ENCODE peak calls at places on chromosomes 16 and 17, in nine cellular contexts. One of them, this sample, is unnamed.

GRCh38 chr16:77077523-77077922 is 113.5 kb upstream of the MON1B start:
- DNase-seq in right lobe of liver: no peak
- DNase-seq in skeletal muscle cell: no peak
- DNase-seq in Karpas-422: no peak
- DNase-seq in heart right ventricle: no peak
- DNase-seq in cardiac muscle cell: no peak
- DNase-seq in mesenchymal stem cell: no peak
- DNase-seq in endodermal cell: no peak
- DNase-seq in adrenal gland: no peak
- DNase-seq in this sample: no peak

GRCh38 chr17:57445051-57445450 is 188.7 kb downstream of the MSI2 start:
- DNase-seq in right lobe of liver: no peak
- DNase-seq in skeletal muscle cell: no peak
- DNase-seq in Karpas-422: no peak
- DNase-seq in heart right ventricle: no peak
- DNase-seq in cardiac muscle cell: no peak
- DNase-seq in mesenchymal stem cell: peak; percentile 28
- DNase-seq in endodermal cell: no peak
- DNase-seq in adrenal gland: peak; percentile 39
- DNase-seq in this sample: no peak

GRCh38 chr16:48676836-48677235 is 66.9 kb upstream of the N4BP1 start:
- DNase-seq in right lobe of liver: no peak
- DNase-seq in skeletal muscle cell: peak; percentile 5
- DNase-seq in Karpas-422: no peak
- DNase-seq in heart right ventricle: no peak
- DNase-seq in cardiac muscle cell: peak; percentile 42
- DNase-seq in mesenchymal stem cell: peak; percentile 2
- DNase-seq in endodermal cell: no peak
- DNase-seq in adrenal gland: no peak
- DNase-seq in this sample: no peak

GRCh38 chr16:72819345-72819744 is 228.6 kb downstream of the ZFHX3 start:
- DNase-seq in right lobe of liver: no peak
- DNase-seq in skeletal muscle cell: peak; percentile 60
- DNase-seq in Karpas-422: no peak
- DNase-seq in heart right ventricle: no peak
- DNase-seq in cardiac muscle cell: peak; percentile 45
- DNase-seq in mesenchymal stem cell: peak; percentile 21
- DNase-seq in endodermal cell: no peak
- DNase-seq in adrenal gland: peak; percentile 69
- DNase-seq in this sample: no peak

GRCh38 chr16:966035-966434 is 4.7 kb downstream of the LMF1 start:
- DNase-seq in right lobe of liver: no peak
- DNase-seq in skeletal muscle cell: no peak
- DNase-seq in Karpas-422: no peak
- DNase-seq in heart right ventricle: no peak
- DNase-seq in cardiac muscle cell: no peak
- DNase-seq in mesenchymal stem cell: no peak
- DNase-seq in endodermal cell: no peak
- DNase-seq in adrenal gland: no peak
- DNase-seq in this sample: no peak

GRCh38 chr16:88941051-88941932 is 35.7 kb downstream of the CBFA2T3 start:
- DNase-seq in right lobe of liver: no peak
- DNase-seq in skeletal muscle cell: no peak
- DNase-seq in Karpas-422: no peak
- DNase-seq in heart right ventricle: peak; percentile 44
- DNase-seq in cardiac muscle cell: no peak
- DNase-seq in mesenchymal stem cell: no peak
- DNase-seq in endodermal cell: peak; percentile 64
- DNase-seq in adrenal gland: no peak
- DNase-seq in this sample: peak; percentile 63

GRCh38 chr17:58328195-58329034 is at the start of gene TSPOAP1:
- DNase-seq in right lobe of liver: no peak
- DNase-seq in skeletal muscle cell: no peak
- DNase-seq in Karpas-422: peak; percentile 98
- DNase-seq in heart right ventricle: no peak
- DNase-seq in cardiac muscle cell: no peak
- DNase-seq in mesenchymal stem cell: no peak
- DNase-seq in endodermal cell: peak; percentile 89
- DNase-seq in adrenal gland: no peak
- DNase-seq in this sample: no peak

GRCh38 chr17:66426397-66427033 is 124.1 kb downstream of the PRKCA start:
- DNase-seq in right lobe of liver: no peak
- DNase-seq in skeletal muscle cell: no peak
- DNase-seq in Karpas-422: peak; percentile 78
- DNase-seq in heart right ventricle: no peak
- DNase-seq in cardiac muscle cell: peak; percentile 47
- DNase-seq in mesenchymal stem cell: no peak
- DNase-seq in endodermal cell: peak; percentile 66
- DNase-seq in adrenal gland: no peak
- DNase-seq in this sample: no peak

GRCh38 chr17:3960764-3961163 is 3.5 kb downstream of the ATP2A3 start:
- DNase-seq in right lobe of liver: no peak
- DNase-seq in skeletal muscle cell: peak; percentile 31
- DNase-seq in Karpas-422: no peak
- DNase-seq in heart right ventricle: no peak
- DNase-seq in cardiac muscle cell: peak; percentile 59
- DNase-seq in mesenchymal stem cell: no peak
- DNase-seq in endodermal cell: no peak
- DNase-seq in adrenal gland: peak; percentile 95
- DNase-seq in this sample: no peak

GRCh38 chr17:2400474-2400866 is 390 bp downstream of the MNT start:
- DNase-seq in right lobe of liver: peak; percentile 75
- DNase-seq in skeletal muscle cell: no peak
- DNase-seq in Karpas-422: peak; percentile 89
- DNase-seq in heart right ventricle: peak; percentile 54
- DNase-seq in cardiac muscle cell: peak; percentile 57
- DNase-seq in mesenchymal stem cell: peak; percentile 70
- DNase-seq in endodermal cell: peak; percentile 91
- DNase-seq in adrenal gland: peak; percentile 70
- DNase-seq in this sample: peak; percentile 80

GRCh38 chr17:81520021-81520894 is 7.7 kb upstream of the ACTG1 start:
- DNase-seq in right lobe of liver: peak; percentile 24
- DNase-seq in skeletal muscle cell: no peak
- DNase-seq in Karpas-422: no peak
- DNase-seq in heart right ventricle: no peak
- DNase-seq in cardiac muscle cell: no peak
- DNase-seq in mesenchymal stem cell: no peak
- DNase-seq in endodermal cell: no peak
- DNase-seq in adrenal gland: no peak
- DNase-seq in this sample: no peak

GRCh38 chr16:28513484-28514181 is 7.0 kb upstream of the IL27 start:
- DNase-seq in right lobe of liver: no peak
- DNase-seq in skeletal muscle cell: no peak
- DNase-seq in Karpas-422: no peak
- DNase-seq in heart right ventricle: no peak
- DNase-seq in cardiac muscle cell: no peak
- DNase-seq in mesenchymal stem cell: peak; percentile 14
- DNase-seq in endodermal cell: no peak
- DNase-seq in adrenal gland: no peak
- DNase-seq in this sample: no peak

GRCh38 chr17:63173903-63174302 is 207.9 kb downstream of the TANC2 start:
- DNase-seq in right lobe of liver: no peak
- DNase-seq in skeletal muscle cell: no peak
- DNase-seq in Karpas-422: no peak
- DNase-seq in heart right ventricle: no peak
- DNase-seq in cardiac muscle cell: no peak
- DNase-seq in mesenchymal stem cell: no peak
- DNase-seq in endodermal cell: no peak
- DNase-seq in adrenal gland: no peak
- DNase-seq in this sample: no peak

GRCh38 chr17:82914375-82914774 is 74.6 kb upstream of the ZNF750 start:
- DNase-seq in right lobe of liver: no peak
- DNase-seq in skeletal muscle cell: no peak
- DNase-seq in Karpas-422: peak; percentile 49
- DNase-seq in heart right ventricle: no peak
- DNase-seq in cardiac muscle cell: peak; percentile 7
- DNase-seq in mesenchymal stem cell: no peak
- DNase-seq in endodermal cell: no peak
- DNase-seq in adrenal gland: no peak
- DNase-seq in this sample: peak; percentile 45

GRCh38 chr17:80997471-80998387 is 6.1 kb downstream of the CHMP6 start:
- DNase-seq in right lobe of liver: no peak
- DNase-seq in skeletal muscle cell: no peak
- DNase-seq in Karpas-422: no peak
- DNase-seq in heart right ventricle: no peak
- DNase-seq in cardiac muscle cell: no peak
- DNase-seq in mesenchymal stem cell: no peak
- DNase-seq in endodermal cell: peak; percentile 42
- DNase-seq in adrenal gland: no peak
- DNase-seq in this sample: no peak

DNA sequence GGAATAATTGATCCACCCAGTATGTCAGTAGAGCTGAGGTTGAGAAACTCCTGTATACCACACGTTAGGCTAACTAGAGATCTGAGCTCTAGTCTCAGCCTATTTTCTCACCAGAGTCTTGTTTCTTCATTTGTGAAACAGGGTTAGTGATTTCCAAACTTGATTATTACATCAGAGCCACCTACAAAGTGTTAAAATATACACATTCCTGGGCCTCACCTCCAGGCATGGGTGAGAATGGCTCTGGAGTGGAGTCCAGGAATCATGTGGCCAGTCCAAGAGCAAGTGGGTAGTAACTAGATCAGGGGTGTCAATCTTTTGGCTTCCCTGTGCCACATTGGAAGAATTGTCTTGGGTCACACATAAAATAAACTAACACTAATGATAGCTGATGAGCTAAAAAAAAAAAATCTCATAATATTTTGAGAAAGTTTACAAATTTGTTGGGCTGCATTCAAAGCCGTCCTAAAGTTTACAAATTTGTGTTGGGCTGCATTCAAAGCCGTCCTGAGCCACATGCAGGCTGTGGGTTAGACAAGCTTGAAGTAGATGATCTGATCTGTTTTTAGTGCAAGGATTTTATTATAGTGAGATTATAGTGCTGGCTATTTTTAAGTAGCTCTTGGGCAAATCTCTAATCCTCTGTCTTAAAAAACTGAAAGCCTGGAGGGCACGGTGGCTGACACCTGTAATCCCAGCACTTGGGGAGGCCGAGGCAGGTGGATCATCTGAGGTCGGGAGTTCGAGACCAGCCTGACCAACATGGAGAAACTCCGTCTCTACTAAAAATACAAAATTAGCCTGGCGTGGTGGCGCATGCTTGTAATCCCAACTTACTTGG is 20.4 kb downstream of the PRCD start:
- DNase-seq in right lobe of liver: no peak
- DNase-seq in skeletal muscle cell: no peak
- DNase-seq in Karpas-422: no peak
- DNase-seq in heart right ventricle: no peak
- DNase-seq in cardiac muscle cell: no peak
- DNase-seq in mesenchymal stem cell: peak; percentile 29
- DNase-seq in endodermal cell: no peak
- DNase-seq in adrenal gland: no peak
- DNase-seq in this sample: peak; percentile 5
- H3K4me3 ChIP-seq in right lobe of liver: no peak overlapping the region
- H3K4me3 ChIP-seq in skeletal muscle cell: peak overlapping the region; percentile 9
- H3K4me3 ChIP-seq in Karpas-422: no peak overlapping the region
- H3K4me3 ChIP-seq in heart right ventricle: no peak overlapping the region
- H3K4me3 ChIP-seq in cardiac muscle cell: no peak overlapping the region
- H3K4me3 ChIP-seq in mesenchymal stem cell: no peak overlapping the region
- H3K4me3 ChIP-seq in endodermal cell: peak overlapping the region; percentile 96
- H3K4me3 ChIP-seq in adrenal gland: no peak overlapping the region
- H3K4me3 ChIP-seq in this sample: no peak overlapping the region

GRCh38 chr17:54901230-54901847 is 687 bp downstream of the TOM1L1 start:
- DNase-seq in right lobe of liver: no peak
- DNase-seq in skeletal muscle cell: no peak
- DNase-seq in Karpas-422: no peak
- DNase-seq in heart right ventricle: no peak
- DNase-seq in cardiac muscle cell: peak; percentile 47
- DNase-seq in mesenchymal stem cell: peak; percentile 54
- DNase-seq in endodermal cell: no peak
- DNase-seq in adrenal gland: no peak
- DNase-seq in this sample: no peak
- H3K4me3 ChIP-seq in right lobe of liver: peak overlapping the region; percentile 57
- H3K4me3 ChIP-seq in skeletal muscle cell: peak overlapping the region; percentile 67
- H3K4me3 ChIP-seq in Karpas-422: no peak overlapping the region
- H3K4me3 ChIP-seq in heart right ventricle: peak overlapping the region; percentile 64
- H3K4me3 ChIP-seq in cardiac muscle cell: peak overlapping the region; percentile 35
- H3K4me3 ChIP-seq in mesenchymal stem cell: peak overlapping the region; percentile 83
- H3K4me3 ChIP-seq in endodermal cell: peak overlapping the region; percentile 93
- H3K4me3 ChIP-seq in adrenal gland: peak overlapping the region; percentile 38
- H3K4me3 ChIP-seq in this sample: no peak overlapping the region

DNA sequence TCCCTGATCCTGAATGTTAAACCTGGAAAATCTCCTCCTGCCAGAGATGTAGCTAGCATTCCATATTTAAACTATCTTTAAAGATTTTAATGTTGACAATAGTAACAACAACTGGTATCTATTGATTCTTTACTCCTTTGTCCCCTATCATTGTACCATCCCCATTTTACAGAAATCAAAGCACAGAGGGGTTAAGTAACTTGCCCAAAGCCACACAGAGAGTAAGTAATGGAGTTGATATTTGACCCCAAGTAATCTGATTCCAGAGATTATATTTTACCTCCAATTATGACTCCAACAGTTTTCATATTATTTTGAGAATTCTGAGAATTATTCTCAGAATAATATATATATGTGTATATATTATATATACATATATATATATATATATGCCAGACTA is 37.7 kb upstream of the RGS9 start:
- DNase-seq in right lobe of liver: no peak
- DNase-seq in skeletal muscle cell: no peak
- DNase-seq in Karpas-422: no peak
- DNase-seq in heart right ventricle: no peak
- DNase-seq in cardiac muscle cell: no peak
- DNase-seq in mesenchymal stem cell: no peak
- DNase-seq in endodermal cell: no peak
- DNase-seq in adrenal gland: no peak
- DNase-seq in this sample: no peak
- H3K4me3 ChIP-seq in right lobe of liver: no peak overlapping the region
- H3K4me3 ChIP-seq in skeletal muscle cell: no peak overlapping the region
- H3K4me3 ChIP-seq in Karpas-422: no peak overlapping the region
- H3K4me3 ChIP-seq in heart right ventricle: no peak overlapping the region
- H3K4me3 ChIP-seq in cardiac muscle cell: no peak overlapping the region
- H3K4me3 ChIP-seq in mesenchymal stem cell: no peak overlapping the region
- H3K4me3 ChIP-seq in endodermal cell: no peak overlapping the region
- H3K4me3 ChIP-seq in adrenal gland: no peak overlapping the region
- H3K4me3 ChIP-seq in this sample: no peak overlapping the region

DNA sequence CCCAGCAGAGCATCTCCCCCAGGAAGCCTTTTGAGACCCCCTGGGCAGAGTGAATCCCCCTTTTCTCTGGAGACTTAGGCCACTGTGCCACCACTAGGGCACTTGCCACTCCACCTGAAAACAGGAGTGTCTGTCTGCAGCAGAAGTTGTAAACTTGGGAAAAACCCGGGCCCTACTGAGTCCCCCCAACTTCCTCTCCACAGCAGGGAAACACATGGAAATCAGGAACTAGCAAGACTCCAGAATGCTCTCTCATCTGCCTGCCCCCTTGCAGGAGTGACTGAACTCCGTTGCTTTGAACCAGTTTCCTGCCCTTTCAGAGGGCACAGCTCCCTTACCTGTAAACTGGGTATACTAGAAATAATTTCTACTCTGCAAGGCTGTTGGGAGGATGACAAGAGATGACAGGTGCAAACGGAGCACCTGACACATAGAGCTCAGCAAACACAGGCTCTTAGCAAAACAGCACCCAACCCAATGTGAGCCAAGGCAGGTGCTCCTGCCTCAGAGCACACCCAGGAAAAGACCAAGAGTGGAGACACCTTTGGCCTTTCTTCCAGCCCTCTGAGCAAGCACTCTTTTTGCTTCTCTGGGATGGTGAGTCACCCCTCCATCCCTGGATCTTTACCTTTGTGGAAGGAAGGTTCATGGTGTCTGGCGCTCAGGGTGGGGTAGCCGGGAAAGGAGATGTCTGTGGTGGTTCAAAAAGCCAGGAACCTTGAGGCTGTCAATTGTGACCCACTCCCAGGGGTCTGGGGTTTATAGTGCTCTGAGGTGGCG is at the start of gene HCRT:
- DNase-seq in right lobe of liver: no peak
- DNase-seq in skeletal muscle cell: no peak
- DNase-seq in Karpas-422: no peak
- DNase-seq in heart right ventricle: no peak
- DNase-seq in cardiac muscle cell: no peak
- DNase-seq in mesenchymal stem cell: no peak
- DNase-seq in endodermal cell: no peak
- DNase-seq in adrenal gland: no peak
- DNase-seq in this sample: no peak
- H3K4me3 ChIP-seq in right lobe of liver: peak within 1 kb of the TSS; percentile 56
- H3K4me3 ChIP-seq in skeletal muscle cell: peak within 1 kb of the TSS; percentile 56
- H3K4me3 ChIP-seq in Karpas-422: peak within 1 kb of the TSS; percentile 70
- H3K4me3 ChIP-seq in heart right ventricle: peak within 1 kb of the TSS; percentile 56
- H3K4me3 ChIP-seq in cardiac muscle cell: peak within 1 kb of the TSS; percentile 27
- H3K4me3 ChIP-seq in mesenchymal stem cell: no peak within 1 kb of the TSS
- H3K4me3 ChIP-seq in endodermal cell: no peak within 1 kb of the TSS
- H3K4me3 ChIP-seq in adrenal gland: peak within 1 kb of the TSS; percentile 25
- H3K4me3 ChIP-seq in this sample: peak within 1 kb of the TSS; percentile 68

This sample was measured in heart left ventricle.